ENCODE peak calls at places on chromosomes 11 and 22, in ten cellular contexts. One of them, this sample, is unnamed.

GRCh38 chr11:115078461-115079438 is 400.4 kb downstream of the NXPE2 start:
- DNase-seq in activated naive CD4-positive, alpha-beta T cell treated with anti-CD3 and anti-CD28 coated beads, Interleukin-2, amount 50 U/mL, for 16 hours: no peak
- DNase-seq in activated T-cell treated with anti-CD3 and anti-CD28 coated beads, Interleukin-2, amount 50 U/mL, for 1 hour: no peak
- DNase-seq in upper lobe of right lung: no peak
- DNase-seq in SW 1271: no peak
- DNase-seq in A172: no peak
- DNase-seq in endodermal cell: no peak
- DNase-seq in T-helper 2 cell: no peak
- DNase-seq in activated naive CD8-positive, alpha-beta T cell treated with anti-CD3 and anti-CD28 coated beads for 36 hours: no peak
- DNase-seq in Peyer's patch: no peak
- DNase-seq in this sample: no peak

GRCh38 chr11:118214210-118214914 is 10.4 kb downstream of the JAML start:
- DNase-seq in T-helper 2 cell: no peak
- DNase-seq in Peyer's patch: no peak
- DNase-seq in endodermal cell: no peak
- DNase-seq in activated naive CD8-positive, alpha-beta T cell treated with anti-CD3 and anti-CD28 coated beads for 36 hours: no peak
- DNase-seq in activated T-cell treated with anti-CD3 and anti-CD28 coated beads, Interleukin-2, amount 50 U/mL, for 1 hour: no peak
- DNase-seq in SW 1271: no peak
- DNase-seq in upper lobe of right lung: no peak
- DNase-seq in A172: no peak
- DNase-seq in activated naive CD4-positive, alpha-beta T cell treated with anti-CD3 and anti-CD28 coated beads, Interleukin-2, amount 50 U/mL, for 16 hours: no peak
- DNase-seq in this sample: no peak

GRCh38 chr11:95296165-95296564 is 65.2 kb upstream of the SESN3 start:
- DNase-seq in SW 1271: no peak
- DNase-seq in upper lobe of right lung: no peak
- DNase-seq in Peyer's patch: no peak
- DNase-seq in A172: no peak
- DNase-seq in activated naive CD4-positive, alpha-beta T cell treated with anti-CD3 and anti-CD28 coated beads, Interleukin-2, amount 50 U/mL, for 16 hours: no peak
- DNase-seq in activated naive CD8-positive, alpha-beta T cell treated with anti-CD3 and anti-CD28 coated beads for 36 hours: no peak
- DNase-seq in activated T-cell treated with anti-CD3 and anti-CD28 coated beads, Interleukin-2, amount 50 U/mL, for 1 hour: no peak
- DNase-seq in T-helper 2 cell: no peak
- DNase-seq in endodermal cell: no peak
- DNase-seq in this sample: no peak

GRCh38 chr11:8227156-8228152 is 36.2 kb downstream of the LMO1 start:
- DNase-seq in activated naive CD8-positive, alpha-beta T cell treated with anti-CD3 and anti-CD28 coated beads for 36 hours: no peak
- DNase-seq in Peyer's patch: no peak
- DNase-seq in T-helper 2 cell: no peak
- DNase-seq in endodermal cell: no peak
- DNase-seq in activated T-cell treated with anti-CD3 and anti-CD28 coated beads, Interleukin-2, amount 50 U/mL, for 1 hour: no peak
- DNase-seq in upper lobe of right lung: peak
- DNase-seq in activated naive CD4-positive, alpha-beta T cell treated with anti-CD3 and anti-CD28 coated beads, Interleukin-2, amount 50 U/mL, for 16 hours: no peak
- DNase-seq in A172: peak
- DNase-seq in SW 1271: no peak
- DNase-seq in this sample: no peak

GRCh38 chr22:50264104-50264745 is 2.7 kb upstream of the MAPK12 start:
- DNase-seq in Peyer's patch: no peak
- DNase-seq in T-helper 2 cell: no peak
- DNase-seq in SW 1271: no peak
- DNase-seq in activated naive CD8-positive, alpha-beta T cell treated with anti-CD3 and anti-CD28 coated beads for 36 hours: no peak
- DNase-seq in endodermal cell: no peak
- DNase-seq in activated naive CD4-positive, alpha-beta T cell treated with anti-CD3 and anti-CD28 coated beads, Interleukin-2, amount 50 U/mL, for 16 hours: no peak
- DNase-seq in activated T-cell treated with anti-CD3 and anti-CD28 coated beads, Interleukin-2, amount 50 U/mL, for 1 hour: no peak
- DNase-seq in upper lobe of right lung: no peak
- DNase-seq in A172: no peak
- DNase-seq in this sample: no peak

GRCh38 chr11:66313321-66314185 is 3.3 kb downstream of the CD248 start:
- DNase-seq in activated naive CD4-positive, alpha-beta T cell treated with anti-CD3 and anti-CD28 coated beads, Interleukin-2, amount 50 U/mL, for 16 hours: no peak
- DNase-seq in activated naive CD8-positive, alpha-beta T cell treated with anti-CD3 and anti-CD28 coated beads for 36 hours: no peak
- DNase-seq in A172: no peak
- DNase-seq in Peyer's patch: no peak
- DNase-seq in activated T-cell treated with anti-CD3 and anti-CD28 coated beads, Interleukin-2, amount 50 U/mL, for 1 hour: no peak
- DNase-seq in T-helper 2 cell: no peak
- DNase-seq in upper lobe of right lung: peak
- DNase-seq in endodermal cell: peak
- DNase-seq in SW 1271: no peak
- DNase-seq in this sample: no peak

GRCh38 chr11:107562647-107563208 is 2.8 kb downstream of the ALKBH8 start:
- DNase-seq in activated T-cell treated with anti-CD3 and anti-CD28 coated beads, Interleukin-2, amount 50 U/mL, for 1 hour: no peak
- DNase-seq in activated naive CD8-positive, alpha-beta T cell treated with anti-CD3 and anti-CD28 coated beads for 36 hours: no peak
- DNase-seq in SW 1271: peak
- DNase-seq in Peyer's patch: no peak
- DNase-seq in endodermal cell: no peak
- DNase-seq in upper lobe of right lung: no peak
- DNase-seq in activated naive CD4-positive, alpha-beta T cell treated with anti-CD3 and anti-CD28 coated beads, Interleukin-2, amount 50 U/mL, for 16 hours: no peak
- DNase-seq in A172: peak
- DNase-seq in T-helper 2 cell: no peak
- DNase-seq in this sample: no peak

GRCh38 chr11:46333129-46333947 is 13.9 kb upstream of the DGKZ start:
- DNase-seq in SW 1271: no peak
- DNase-seq in activated naive CD8-positive, alpha-beta T cell treated with anti-CD3 and anti-CD28 coated beads for 36 hours: no peak
- DNase-seq in upper lobe of right lung: no peak
- DNase-seq in T-helper 2 cell: peak
- DNase-seq in Peyer's patch: no peak
- DNase-seq in A172: no peak
- DNase-seq in endodermal cell: peak
- DNase-seq in activated naive CD4-positive, alpha-beta T cell treated with anti-CD3 and anti-CD28 coated beads, Interleukin-2, amount 50 U/mL, for 16 hours: peak
- DNase-seq in activated T-cell treated with anti-CD3 and anti-CD28 coated beads, Interleukin-2, amount 50 U/mL, for 1 hour: peak
- DNase-seq in this sample: no peak

GRCh38 chr11:34929794-34930763 is 13.7 kb downstream of the PDHX start:
- DNase-seq in activated naive CD4-positive, alpha-beta T cell treated with anti-CD3 and anti-CD28 coated beads, Interleukin-2, amount 50 U/mL, for 16 hours: no peak
- DNase-seq in activated naive CD8-positive, alpha-beta T cell treated with anti-CD3 and anti-CD28 coated beads for 36 hours: no peak
- DNase-seq in upper lobe of right lung: no peak
- DNase-seq in A172: no peak
- DNase-seq in activated T-cell treated with anti-CD3 and anti-CD28 coated beads, Interleukin-2, amount 50 U/mL, for 1 hour: no peak
- DNase-seq in SW 1271: no peak
- DNase-seq in Peyer's patch: peak
- DNase-seq in endodermal cell: no peak
- DNase-seq in T-helper 2 cell: no peak
- DNase-seq in this sample: no peak

GRCh38 chr11:119100246-119100959 is 1.2 kb downstream of the DPAGT1 start:
- DNase-seq in activated naive CD4-positive, alpha-beta T cell treated with anti-CD3 and anti-CD28 coated beads, Interleukin-2, amount 50 U/mL, for 16 hours: no peak
- DNase-seq in activated naive CD8-positive, alpha-beta T cell treated with anti-CD3 and anti-CD28 coated beads for 36 hours: no peak
- DNase-seq in upper lobe of right lung: no peak
- DNase-seq in SW 1271: peak
- DNase-seq in T-helper 2 cell: no peak
- DNase-seq in endodermal cell: peak
- DNase-seq in activated T-cell treated with anti-CD3 and anti-CD28 coated beads, Interleukin-2, amount 50 U/mL, for 1 hour: no peak
- DNase-seq in Peyer's patch: peak
- DNase-seq in A172: peak
- DNase-seq in this sample: no peak

GRCh38 chr11:66388746-66389386 is 17.3 kb upstream of the SLC29A2 start:
- DNase-seq in Peyer's patch: peak
- DNase-seq in activated T-cell treated with anti-CD3 and anti-CD28 coated beads, Interleukin-2, amount 50 U/mL, for 1 hour: peak
- DNase-seq in activated naive CD4-positive, alpha-beta T cell treated with anti-CD3 and anti-CD28 coated beads, Interleukin-2, amount 50 U/mL, for 16 hours: peak
- DNase-seq in T-helper 2 cell: peak
- DNase-seq in A172: peak
- DNase-seq in upper lobe of right lung: peak
- DNase-seq in activated naive CD8-positive, alpha-beta T cell treated with anti-CD3 and anti-CD28 coated beads for 36 hours: peak
- DNase-seq in SW 1271: peak
- DNase-seq in endodermal cell: peak
- DNase-seq in this sample: no peak

GRCh38 chr22:24214467-24215285 is 30.2 kb downstream of the GGT5 start:
- DNase-seq in T-helper 2 cell: no peak
- DNase-seq in activated T-cell treated with anti-CD3 and anti-CD28 coated beads, Interleukin-2, amount 50 U/mL, for 1 hour: no peak
- DNase-seq in endodermal cell: no peak
- DNase-seq in A172: no peak
- DNase-seq in activated naive CD8-positive, alpha-beta T cell treated with anti-CD3 and anti-CD28 coated beads for 36 hours: no peak
- DNase-seq in SW 1271: no peak
- DNase-seq in activated naive CD4-positive, alpha-beta T cell treated with anti-CD3 and anti-CD28 coated beads, Interleukin-2, amount 50 U/mL, for 16 hours: no peak
- DNase-seq in Peyer's patch: no peak
- DNase-seq in upper lobe of right lung: no peak
- DNase-seq in this sample: no peak

GRCh38 chr11:2317354-2318050 is 15.7 kb downstream of the TSPAN32 start:
- DNase-seq in activated naive CD4-positive, alpha-beta T cell treated with anti-CD3 and anti-CD28 coated beads, Interleukin-2, amount 50 U/mL, for 16 hours: no peak
- DNase-seq in A172: no peak
- DNase-seq in activated naive CD8-positive, alpha-beta T cell treated with anti-CD3 and anti-CD28 coated beads for 36 hours: no peak
- DNase-seq in Peyer's patch: no peak
- DNase-seq in T-helper 2 cell: no peak
- DNase-seq in SW 1271: no peak
- DNase-seq in endodermal cell: no peak
- DNase-seq in upper lobe of right lung: peak
- DNase-seq in activated T-cell treated with anti-CD3 and anti-CD28 coated beads, Interleukin-2, amount 50 U/mL, for 1 hour: no peak
- DNase-seq in this sample: no peak

GRCh38 chr11:74739546-74740270 is 8.5 kb upstream of the CHRDL2 start:
- DNase-seq in activated T-cell treated with anti-CD3 and anti-CD28 coated beads, Interleukin-2, amount 50 U/mL, for 1 hour: peak
- DNase-seq in upper lobe of right lung: no peak
- DNase-seq in Peyer's patch: no peak
- DNase-seq in activated naive CD8-positive, alpha-beta T cell treated with anti-CD3 and anti-CD28 coated beads for 36 hours: peak
- DNase-seq in SW 1271: peak
- DNase-seq in endodermal cell: peak
- DNase-seq in activated naive CD4-positive, alpha-beta T cell treated with anti-CD3 and anti-CD28 coated beads, Interleukin-2, amount 50 U/mL, for 16 hours: no peak
- DNase-seq in T-helper 2 cell: peak
- DNase-seq in A172: peak
- DNase-seq in this sample: no peak

GRCh38 chr22:34696557-34696956 is 369.4 kb upstream of the ISX start:
- DNase-seq in endodermal cell: peak
- DNase-seq in A172: no peak
- DNase-seq in activated T-cell treated with anti-CD3 and anti-CD28 coated beads, Interleukin-2, amount 50 U/mL, for 1 hour: no peak
- DNase-seq in SW 1271: no peak
- DNase-seq in activated naive CD8-positive, alpha-beta T cell treated with anti-CD3 and anti-CD28 coated beads for 36 hours: no peak
- DNase-seq in Peyer's patch: no peak
- DNase-seq in T-helper 2 cell: no peak
- DNase-seq in upper lobe of right lung: no peak
- DNase-seq in activated naive CD4-positive, alpha-beta T cell treated with anti-CD3 and anti-CD28 coated beads, Interleukin-2, amount 50 U/mL, for 16 hours: no peak
- DNase-seq in this sample: no peak

GRCh38 chr11:108927791-108928545 is 263.1 kb downstream of the DDX10 start:
- DNase-seq in activated naive CD4-positive, alpha-beta T cell treated with anti-CD3 and anti-CD28 coated beads, Interleukin-2, amount 50 U/mL, for 16 hours: no peak
- DNase-seq in activated naive CD8-positive, alpha-beta T cell treated with anti-CD3 and anti-CD28 coated beads for 36 hours: no peak
- DNase-seq in endodermal cell: peak
- DNase-seq in SW 1271: no peak
- DNase-seq in upper lobe of right lung: no peak
- DNase-seq in activated T-cell treated with anti-CD3 and anti-CD28 coated beads, Interleukin-2, amount 50 U/mL, for 1 hour: no peak
- DNase-seq in T-helper 2 cell: no peak
- DNase-seq in Peyer's patch: no peak
- DNase-seq in A172: no peak
- DNase-seq in this sample: no peak

GRCh38 chr11:765025-765801 is 12.1 kb downstream of the GATD1 start:
- DNase-seq in activated naive CD4-positive, alpha-beta T cell treated with anti-CD3 and anti-CD28 coated beads, Interleukin-2, amount 50 U/mL, for 16 hours: peak
- DNase-seq in upper lobe of right lung: no peak
- DNase-seq in Peyer's patch: no peak
- DNase-seq in activated naive CD8-positive, alpha-beta T cell treated with anti-CD3 and anti-CD28 coated beads for 36 hours: peak
- DNase-seq in A172: peak
- DNase-seq in SW 1271: peak
- DNase-seq in activated T-cell treated with anti-CD3 and anti-CD28 coated beads, Interleukin-2, amount 50 U/mL, for 1 hour: peak
- DNase-seq in endodermal cell: peak
- DNase-seq in T-helper 2 cell: peak
- DNase-seq in this sample: no peak

GRCh38 chr22:44219101-44219870 is 38.6 kb downstream of the PARVG start:
- DNase-seq in SW 1271: no peak
- DNase-seq in T-helper 2 cell: no peak
- DNase-seq in upper lobe of right lung: no peak
- DNase-seq in activated T-cell treated with anti-CD3 and anti-CD28 coated beads, Interleukin-2, amount 50 U/mL, for 1 hour: no peak
- DNase-seq in Peyer's patch: no peak
- DNase-seq in activated naive CD4-positive, alpha-beta T cell treated with anti-CD3 and anti-CD28 coated beads, Interleukin-2, amount 50 U/mL, for 16 hours: no peak
- DNase-seq in activated naive CD8-positive, alpha-beta T cell treated with anti-CD3 and anti-CD28 coated beads for 36 hours: no peak
- DNase-seq in endodermal cell: peak
- DNase-seq in A172: no peak
- DNase-seq in this sample: no peak

GRCh38 chr11:2701230-2701629 is 1.4 kb upstream of the KCNQ1OT1 start:
- DNase-seq in A172: no peak
- DNase-seq in Peyer's patch: peak
- DNase-seq in activated naive CD4-positive, alpha-beta T cell treated with anti-CD3 and anti-CD28 coated beads, Interleukin-2, amount 50 U/mL, for 16 hours: peak
- DNase-seq in activated naive CD8-positive, alpha-beta T cell treated with anti-CD3 and anti-CD28 coated beads for 36 hours: no peak
- DNase-seq in upper lobe of right lung: no peak
- DNase-seq in T-helper 2 cell: no peak
- DNase-seq in endodermal cell: no peak
- DNase-seq in activated T-cell treated with anti-CD3 and anti-CD28 coated beads, Interleukin-2, amount 50 U/mL, for 1 hour: no peak
- DNase-seq in SW 1271: no peak
- DNase-seq in this sample: no peak

GRCh38 chr11:65063532-65063931 is 5.2 kb upstream of the NAALADL1 start:
- DNase-seq in Peyer's patch: no peak
- DNase-seq in endodermal cell: no peak
- DNase-seq in activated naive CD8-positive, alpha-beta T cell treated with anti-CD3 and anti-CD28 coated beads for 36 hours: no peak
- DNase-seq in activated naive CD4-positive, alpha-beta T cell treated with anti-CD3 and anti-CD28 coated beads, Interleukin-2, amount 50 U/mL, for 16 hours: no peak
- DNase-seq in A172: no peak
- DNase-seq in T-helper 2 cell: no peak
- DNase-seq in upper lobe of right lung: no peak
- DNase-seq in activated T-cell treated with anti-CD3 and anti-CD28 coated beads, Interleukin-2, amount 50 U/mL, for 1 hour: no peak
- DNase-seq in SW 1271: no peak
- DNase-seq in this sample: no peak

GRCh38 chr11:95713428-95713827 is 76.2 kb downstream of the FAM76B start:
- DNase-seq in activated naive CD8-positive, alpha-beta T cell treated with anti-CD3 and anti-CD28 coated beads for 36 hours: no peak
- DNase-seq in endodermal cell: no peak
- DNase-seq in activated T-cell treated with anti-CD3 and anti-CD28 coated beads, Interleukin-2, amount 50 U/mL, for 1 hour: no peak
- DNase-seq in SW 1271: no peak
- DNase-seq in T-helper 2 cell: no peak
- DNase-seq in Peyer's patch: no peak
- DNase-seq in activated naive CD4-positive, alpha-beta T cell treated with anti-CD3 and anti-CD28 coated beads, Interleukin-2, amount 50 U/mL, for 16 hours: no peak
- DNase-seq in upper lobe of right lung: no peak
- DNase-seq in A172: no peak
- DNase-seq in this sample: no peak

GRCh38 chr11:67024410-67024809 is 1.5 kb downstream of the SYT12 start:
- DNase-seq in activated naive CD4-positive, alpha-beta T cell treated with anti-CD3 and anti-CD28 coated beads, Interleukin-2, amount 50 U/mL, for 16 hours: peak
- DNase-seq in endodermal cell: no peak
- DNase-seq in A172: peak
- DNase-seq in T-helper 2 cell: peak
- DNase-seq in upper lobe of right lung: no peak
- DNase-seq in activated T-cell treated with anti-CD3 and anti-CD28 coated beads, Interleukin-2, amount 50 U/mL, for 1 hour: peak
- DNase-seq in activated naive CD8-positive, alpha-beta T cell treated with anti-CD3 and anti-CD28 coated beads for 36 hours: peak
- DNase-seq in Peyer's patch: no peak
- DNase-seq in SW 1271: no peak
- DNase-seq in this sample: no peak

GRCh38 chr22:45477366-45478107 is 25.1 kb upstream of the FBLN1 start:
- DNase-seq in activated T-cell treated with anti-CD3 and anti-CD28 coated beads, Interleukin-2, amount 50 U/mL, for 1 hour: no peak
- DNase-seq in activated naive CD4-positive, alpha-beta T cell treated with anti-CD3 and anti-CD28 coated beads, Interleukin-2, amount 50 U/mL, for 16 hours: no peak
- DNase-seq in SW 1271: no peak
- DNase-seq in activated naive CD8-positive, alpha-beta T cell treated with anti-CD3 and anti-CD28 coated beads for 36 hours: no peak
- DNase-seq in Peyer's patch: no peak
- DNase-seq in endodermal cell: no peak
- DNase-seq in T-helper 2 cell: no peak
- DNase-seq in upper lobe of right lung: peak
- DNase-seq in A172: no peak
- DNase-seq in this sample: no peak

GRCh38 chr22:33706100-33706499 is 214.2 kb downstream of the LARGE1 start:
- DNase-seq in activated T-cell treated with anti-CD3 and anti-CD28 coated beads, Interleukin-2, amount 50 U/mL, for 1 hour: no peak
- DNase-seq in Peyer's patch: no peak
- DNase-seq in activated naive CD8-positive, alpha-beta T cell treated with anti-CD3 and anti-CD28 coated beads for 36 hours: no peak
- DNase-seq in endodermal cell: peak
- DNase-seq in T-helper 2 cell: no peak
- DNase-seq in activated naive CD4-positive, alpha-beta T cell treated with anti-CD3 and anti-CD28 coated beads, Interleukin-2, amount 50 U/mL, for 16 hours: no peak
- DNase-seq in A172: no peak
- DNase-seq in upper lobe of right lung: no peak
- DNase-seq in SW 1271: no peak
- DNase-seq in this sample: no peak

GRCh38 chr11:112523477-112523876 is 262.8 kb upstream of the PLET1 start:
- DNase-seq in endodermal cell: peak
- DNase-seq in A172: peak
- DNase-seq in T-helper 2 cell: no peak
- DNase-seq in upper lobe of right lung: no peak
- DNase-seq in SW 1271: no peak
- DNase-seq in Peyer's patch: no peak
- DNase-seq in activated naive CD8-positive, alpha-beta T cell treated with anti-CD3 and anti-CD28 coated beads for 36 hours: no peak
- DNase-seq in activated T-cell treated with anti-CD3 and anti-CD28 coated beads, Interleukin-2, amount 50 U/mL, for 1 hour: no peak
- DNase-seq in activated naive CD4-positive, alpha-beta T cell treated with anti-CD3 and anti-CD28 coated beads, Interleukin-2, amount 50 U/mL, for 16 hours: no peak
- DNase-seq in this sample: no peak

GRCh38 chr11:17978553-17979287 is 34.1 kb downstream of the SERGEF start:
- DNase-seq in T-helper 2 cell: peak
- DNase-seq in activated naive CD4-positive, alpha-beta T cell treated with anti-CD3 and anti-CD28 coated beads, Interleukin-2, amount 50 U/mL, for 16 hours: peak
- DNase-seq in Peyer's patch: peak
- DNase-seq in endodermal cell: peak
- DNase-seq in activated naive CD8-positive, alpha-beta T cell treated with anti-CD3 and anti-CD28 coated beads for 36 hours: peak
- DNase-seq in SW 1271: peak
- DNase-seq in upper lobe of right lung: no peak
- DNase-seq in activated T-cell treated with anti-CD3 and anti-CD28 coated beads, Interleukin-2, amount 50 U/mL, for 1 hour: no peak
- DNase-seq in A172: peak
- DNase-seq in this sample: no peak

GRCh38 chr11:57249384-57250319 is 12.6 kb upstream of the APLNR start:
- DNase-seq in A172: peak
- DNase-seq in endodermal cell: peak
- DNase-seq in activated T-cell treated with anti-CD3 and anti-CD28 coated beads, Interleukin-2, amount 50 U/mL, for 1 hour: peak
- DNase-seq in upper lobe of right lung: peak
- DNase-seq in Peyer's patch: peak
- DNase-seq in activated naive CD8-positive, alpha-beta T cell treated with anti-CD3 and anti-CD28 coated beads for 36 hours: peak
- DNase-seq in activated naive CD4-positive, alpha-beta T cell treated with anti-CD3 and anti-CD28 coated beads, Interleukin-2, amount 50 U/mL, for 16 hours: peak
- DNase-seq in T-helper 2 cell: peak
- DNase-seq in SW 1271: peak
- DNase-seq in this sample: no peak

GRCh38 chr11:82756765-82757650 is 23.3 kb upstream of the FAM181B start:
- DNase-seq in endodermal cell: no peak
- DNase-seq in activated T-cell treated with anti-CD3 and anti-CD28 coated beads, Interleukin-2, amount 50 U/mL, for 1 hour: no peak
- DNase-seq in A172: no peak
- DNase-seq in T-helper 2 cell: no peak
- DNase-seq in upper lobe of right lung: no peak
- DNase-seq in SW 1271: no peak
- DNase-seq in activated naive CD8-positive, alpha-beta T cell treated with anti-CD3 and anti-CD28 coated beads for 36 hours: no peak
- DNase-seq in activated naive CD4-positive, alpha-beta T cell treated with anti-CD3 and anti-CD28 coated beads, Interleukin-2, amount 50 U/mL, for 16 hours: no peak
- DNase-seq in Peyer's patch: no peak
- DNase-seq in this sample: no peak